ENCODE peak calls at places on chromosome 3, in ten cellular contexts. X is chondrocyte; Q is mucosa of descending colon; L is fibroblast of pulmonary artery; K is OCI-LY7; C is CD8-positive, alpha-beta T cell; B is HCT116; F is MCF 10A; U is tibial artery; H is left ventricle myocardium inferior. I is an unnamed sample.
A peak's percentile ranks its signal among the peaks of the same experiment; 100 is the strongest.

GRCh38 chr3:120039642-120040610 is 54.3 kb downstream of the GSK3B start:
- DNase-seq in F (peak; percentile 5), C (no peak), B (peak; percentile 3), Q (no peak), K (peak; percentile 16), H (no peak), L (no peak), X (no peak), U (no peak), I (no peak)

GRCh38 chr3:61807865-61808276 is 246.5 kb downstream of the PTPRG start:
- DNase-seq in H (no peak), X (no peak), Q (no peak), F (no peak), C (no peak), U (no peak), K (no peak), L (peak; percentile 47), B (no peak), I (no peak)

GRCh38 chr3:94299741-94300140 is 236.9 kb downstream of the NSUN3 start:
- DNase-seq in C (no peak), Q (no peak), U (no peak), F (no peak), K (no peak), B (no peak), H (no peak), L (no peak), X (no peak), I (no peak)

GRCh38 chr3:124313621-124314020 is 321.7 kb upstream of the ROPN1 start:
- DNase-seq in C (no peak), U (no peak), B (no peak), X (no peak), K (no peak), F (no peak), Q (no peak), H (no peak), L (no peak), I (no peak)

GRCh38 chr3:108552267-108553159 is 36.7 kb downstream of the CIP2A start:
- DNase-seq in X (no peak), C (no peak), Q (no peak), H (no peak), L (peak; percentile 79), U (no peak), F (peak; percentile 61), B (peak; percentile 19), K (peak; percentile 28), I (no peak)

GRCh38 chr3:16898595-16899395 is 14.0 kb downstream of the PLCL2 start:
- DNase-seq in Q (no peak), L (no peak), X (no peak), H (peak; percentile 74), C (no peak), B (no peak), K (no peak), F (no peak), U (no peak), I (no peak)

GRCh38 chr3:9552252-9552999 is 1.2 kb downstream of the LHFPL4 start:
- DNase-seq in C (peak; percentile 11), L (peak; percentile 68), U (no peak), K (no peak), B (no peak), F (no peak), Q (peak; percentile 64), X (no peak), H (peak; percentile 20), I (no peak)

GRCh38 chr3:13346481-13347389 is 73.4 kb downstream of the NUP210 start:
- DNase-seq in B (no peak), X (no peak), Q (peak; percentile 33), K (no peak), U (no peak), L (no peak), F (no peak), C (peak; percentile 55), H (peak; percentile 26), I (peak; percentile 77)

GRCh38 chr3:143334231-143334630 is 214.7 kb downstream of the CHST2 start:
- DNase-seq in H (no peak), U (no peak), C (no peak), K (no peak), F (no peak), L (no peak), X (no peak), B (no peak), Q (no peak), I (no peak)

GRCh38 chr3:170420307-170420821 is 1.7 kb downstream of the CLDN11 start:
- DNase-seq in K (no peak), B (no peak), F (no peak), U (no peak), H (no peak), L (peak; percentile 71), C (no peak), Q (no peak), X (no peak), I (no peak)

GRCh38 chr3:133506215-133506901 is 67.1 kb upstream of the CDV3 start:
- DNase-seq in C (no peak), F (no peak), H (no peak), B (no peak), L (no peak), K (peak; percentile 77), Q (no peak), X (no peak), U (no peak), I (peak; percentile 65)

GRCh38 chr3:156051651-156052050 is 68.7 kb upstream of the KCNAB1 start:
- DNase-seq in U (no peak), B (no peak), C (no peak), Q (no peak), F (no peak), X (no peak), H (no peak), L (no peak), K (no peak), I (no peak)

GRCh38 chr3:185781759-185782158 is 43.1 kb downstream of the IGF2BP2 start:
- DNase-seq in K (no peak), U (no peak), H (no peak), X (no peak), Q (no peak), C (no peak), F (peak; percentile 24), B (no peak), L (peak; percentile 50), I (no peak)

GRCh38 chr3:52444860-52445793 is at the start of gene SEMA3G:
- DNase-seq in C (peak; percentile 57), F (peak; percentile 68), X (peak; percentile 94), L (peak; percentile 54), U (peak; percentile 75), Q (peak; percentile 87), K (peak; percentile 72), B (peak; percentile 74), H (peak; percentile 79), I (peak; percentile 74)

GRCh38 chr3:55571913-55572312 is 84.8 kb upstream of the WNT5A start:
- DNase-seq in Q (peak; percentile 53), L (peak; percentile 16), K (no peak), B (no peak), X (no peak), C (no peak), H (peak; percentile 64), F (no peak), U (no peak), I (no peak)

DNA sequence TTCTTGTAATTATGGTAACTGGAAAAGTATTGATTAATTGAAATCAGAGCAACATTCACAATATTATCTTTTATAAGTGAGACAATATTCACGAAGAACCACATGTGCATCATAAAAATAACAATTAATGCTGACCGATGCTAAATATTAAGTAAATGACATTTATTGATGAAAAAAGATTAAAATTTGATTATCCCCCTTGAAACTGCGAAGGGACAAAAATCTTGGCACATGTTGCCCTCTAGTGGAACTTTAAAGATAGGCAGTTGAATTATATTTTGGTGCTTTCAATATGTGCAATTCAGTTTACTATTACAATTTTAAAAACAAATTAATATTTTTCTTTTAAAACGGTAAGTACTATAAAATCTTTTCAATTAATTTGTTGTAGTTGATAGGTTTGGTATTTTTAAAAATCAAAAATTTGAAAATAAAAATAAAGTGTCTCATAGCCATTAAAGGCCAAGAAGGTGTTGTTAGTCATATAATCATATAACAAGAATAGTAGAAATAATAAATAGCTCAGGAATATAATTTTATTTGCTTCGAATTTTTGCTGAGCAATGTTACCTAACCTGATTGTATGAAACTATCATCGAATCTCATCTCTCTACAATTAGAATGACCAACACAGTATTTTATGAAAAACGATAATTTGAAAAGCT is 270.2 kb downstream of the ROBO1 start:
- DNase-seq in L (peak; percentile 47), B (no peak), X (no peak), H (no peak), U (no peak), C (no peak), Q (no peak), F (peak; percentile 28), K (peak; percentile 5), I (no peak)
- TF ChIP-seq CTCF in L (peak; percentile 75), B (no peak), X (peak; percentile 96), H (peak; percentile 68), U (peak; percentile 25), C (no peak), Q (no peak), F (peak; percentile 47), K (peak; percentile 87), I (peak; percentile 46)

DNA sequence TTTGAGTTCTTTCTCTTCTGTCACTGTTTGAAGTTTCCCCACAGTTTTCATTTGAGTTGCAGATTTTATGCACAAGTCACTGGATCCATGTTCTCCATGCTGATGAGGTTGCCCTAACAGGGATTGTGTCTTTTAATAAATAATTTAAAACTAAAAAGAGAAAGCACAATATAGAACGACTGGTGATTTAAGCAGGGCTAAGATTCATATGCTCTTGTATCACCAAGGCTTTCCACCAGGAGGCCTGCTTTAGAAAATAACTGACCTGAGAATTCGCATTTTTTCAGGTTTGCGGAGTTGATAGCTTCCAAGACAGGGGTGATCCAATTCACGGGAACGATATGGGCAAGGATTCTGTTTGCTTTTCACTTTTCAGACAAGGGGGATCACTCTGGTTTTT is 252.0 kb upstream of the VEPH1 start:
- DNase-seq in X (no peak), B (no peak), F (no peak), C (no peak), Q (no peak), U (no peak), L (peak; percentile 3), H (no peak), K (no peak), I (no peak)
- TF ChIP-seq CTCF in X (peak; percentile 64), B (peak; percentile 20), F (no peak), C (no peak), Q (no peak), U (no peak), L (peak; percentile 24), H (no peak), K (no peak), I (no peak)

GRCh38 chr3:71398157-71398836 is 185.2 kb downstream of the FOXP1 start:
- DNase-seq in B (no peak), C (no peak), Q (no peak), K (no peak), H (no peak), F (no peak), X (no peak), U (no peak), L (no peak), I (no peak)
- TF ChIP-seq CTCF in B (no peak), C (no peak), Q (no peak), K (no peak), H (no peak), F (no peak), X (no peak), U (no peak), L (no peak), I (no peak)

GRCh38 chr3:176661432-176661964 is 535.8 kb downstream of the TBL1XR1 start:
- DNase-seq in L (no peak), K (no peak), H (no peak), C (no peak), X (no peak), B (no peak), F (no peak), Q (no peak), U (no peak), I (no peak)

GRCh38 chr3:176663376-176663775 is 533.9 kb downstream of the TBL1XR1 start:
- DNase-seq in U (no peak), H (no peak), K (no peak), L (peak; percentile 47), F (no peak), B (no peak), Q (no peak), X (no peak), C (no peak), I (no peak)

GRCh38 chr3:176663819-176664218 is 533.5 kb downstream of the TBL1XR1 start:
- DNase-seq in K (peak; percentile 20), X (no peak), C (no peak), U (no peak), L (peak; percentile 87), Q (no peak), H (no peak), F (peak; percentile 78), B (peak; percentile 33), I (no peak)
- TF ChIP-seq CTCF in K (peak; percentile 59), X (peak; percentile 79), C (no peak), U (peak; percentile 38), L (peak; percentile 45), Q (no peak), H (peak; percentile 49), F (peak; percentile 49), B (no peak), I (no peak)

I was measured in CD14-positive monocyte.